ENCODE peak calls at places on chromosomes 3 and 15, in six cellular contexts. A, J, D, O, I and S are unnamed samples.

GRCh38 chr15:90002428-90002844 is 1.3 kb downstream of the ZNF710 start:
- DNase-seq in J (peak), A (no peak), I (no peak), D (peak), O (no peak), S (no peak)

GRCh38 chr15:88020806-88021205 is 235.7 kb downstream of the NTRK3 start:
- DNase-seq in O (no peak), D (no peak), I (no peak), J (no peak), A (no peak), S (no peak)

GRCh38 chr3:13093687-13094086 is 20.5 kb upstream of the IQSEC1 start:
- DNase-seq in A (no peak), O (no peak), D (peak), J (no peak), I (no peak), S (no peak)

GRCh38 chr15:55289573-55290360 is at the start of gene RAB27A:
- DNase-seq in I (peak), A (peak), D (peak), J (peak), O (peak), S (peak)

GRCh38 chr3:32568953-32569352 is 1.7 kb downstream of the DYNC1LI1 start:
- DNase-seq in A (no peak), I (no peak), O (no peak), J (no peak), D (no peak), S (no peak)

GRCh38 chr15:75347222-75348033 is 589 bp downstream of the NEIL1 start:
- DNase-seq in A (peak), D (peak), I (peak), J (peak), O (peak), S (no peak)

GRCh38 chr3:112467584-112467983 is 31.7 kb downstream of the BTLA start:
- DNase-seq in D (no peak), J (no peak), O (no peak), I (no peak), A (no peak), S (no peak)

GRCh38 chr3:186783731-186784515 is 546 bp downstream of the EIF4A2 start:
- DNase-seq in O (peak), I (peak), D (peak), A (no peak), J (peak), S (peak)

GRCh38 chr3:124695369-124695768 is 34.9 kb upstream of the UMPS start:
- DNase-seq in O (no peak), I (no peak), J (no peak), A (no peak), D (no peak), S (no peak)

GRCh38 chr3:12139111-12139511 is 19.6 kb downstream of the TIMP4 start:
- DNase-seq in O (no peak), J (no peak), A (peak), D (peak), I (no peak), S (no peak)

GRCh38 chr3:18124501-18124900 is 300.6 kb downstream of the SATB1 start:
- DNase-seq in D (no peak), A (peak), O (no peak), J (no peak), I (no peak), S (no peak)

GRCh38 chr3:143973352-143974021 is 1.9 kb downstream of the DIPK2A start:
- DNase-seq in O (no peak), D (no peak), J (no peak), A (no peak), I (peak), S (no peak)

GRCh38 chr3:187827723-187828122 is 82.5 kb upstream of the BCL6 start:
- DNase-seq in I (no peak), D (no peak), J (no peak), A (no peak), O (no peak), S (no peak)

GRCh38 chr3:14949126-14949525 is 1.7 kb downstream of the NR2C2 start:
- DNase-seq in I (no peak), J (no peak), A (no peak), D (no peak), O (no peak), S (no peak)

GRCh38 chr15:48527517-48527916 is 118.0 kb downstream of the FBN1 start:
- DNase-seq in D (no peak), J (no peak), A (no peak), O (no peak), I (no peak), S (no peak)

GRCh38 chr3:189588818-189589569 is 42.2 kb upstream of the TP63 start:
- DNase-seq in I (peak), D (no peak), O (no peak), J (no peak), A (no peak), S (no peak)

GRCh38 chr3:47932431-47932830 is 83.8 kb downstream of the MAP4 start:
- DNase-seq in O (no peak), D (no peak), I (no peak), A (no peak), J (no peak), S (no peak)

GRCh38 chr3:29318251-29318650 is 37.4 kb downstream of the RBMS3 start:
- DNase-seq in O (no peak), A (no peak), J (no peak), D (no peak), I (no peak), S (no peak)
- H3K27ac ChIP-seq in O (no peak), A (no peak), J (no peak), D (no peak), I (no peak), S (no peak)

GRCh38 chr3:106640353-106640752 is 736.9 kb upstream of the CCDC54 start:
- DNase-seq in I (no peak), J (no peak), A (no peak), D (no peak), O (no peak), S (no peak)
- H3K27ac ChIP-seq in I (no peak), J (no peak), A (no peak), D (no peak), O (no peak), S (no peak)

GRCh38 chr3:127915937-127916480 is 977 bp downstream of the KBTBD12 start:
- DNase-seq in A (no peak), J (no peak), O (no peak), D (no peak), I (no peak), S (no peak)
- H3K27ac ChIP-seq in A (no peak), J (no peak), O (no peak), D (no peak), I (no peak), S (peak)

GRCh38 chr3:167870743-167871142 is 135.2 kb downstream of the SERPINI1 start:
- DNase-seq in O (no peak), J (no peak), I (no peak), A (no peak), D (no peak), S (no peak)
- H3K27ac ChIP-seq in O (no peak), J (no peak), I (no peak), A (no peak), D (no peak), S (no peak)

DNA sequence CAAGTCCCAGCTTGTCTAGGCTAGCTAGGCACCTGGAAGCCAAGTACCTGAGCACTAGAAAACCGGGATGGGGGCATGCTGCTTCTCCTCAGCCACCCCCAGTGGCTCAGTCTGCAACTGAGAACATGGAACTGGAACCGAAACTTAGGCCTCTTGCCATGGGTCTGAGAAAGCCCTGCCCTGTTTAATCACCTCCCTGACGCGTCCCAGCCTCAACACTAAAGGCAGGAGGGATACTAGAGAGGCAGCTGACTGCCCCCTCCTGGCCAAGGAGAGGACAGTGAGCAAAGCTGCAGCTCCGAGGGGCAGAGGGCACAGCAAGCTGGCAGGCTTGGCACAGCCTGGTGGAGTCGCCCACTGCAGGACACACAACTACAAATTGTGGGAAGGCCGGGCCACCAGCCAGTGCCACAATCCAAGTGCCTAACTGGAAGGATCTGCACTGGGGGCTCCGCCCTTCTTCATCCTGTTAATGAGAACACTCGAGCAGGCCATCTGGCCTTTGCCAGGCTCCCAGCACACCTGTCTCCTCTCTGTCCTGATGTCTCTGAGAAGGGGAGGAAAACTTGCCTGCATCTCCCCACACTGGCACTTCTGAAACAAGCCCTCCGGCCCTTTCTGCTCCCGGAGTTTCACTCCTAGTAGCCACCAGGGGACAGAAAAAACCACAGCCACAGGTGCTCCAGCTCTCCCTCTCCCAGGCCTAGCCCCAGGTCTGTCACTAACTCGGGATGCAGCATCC is 53.7 kb downstream of the BDH1 start:
- DNase-seq in D (peak), J (no peak), O (peak), A (no peak), I (peak), S (peak)
- H3K27ac ChIP-seq in D (no peak), J (no peak), O (no peak), A (no peak), I (peak), S (no peak)

GRCh38 chr3:8618950-8619349 is 25.6 kb downstream of the SSUH2 start:
- DNase-seq in A (no peak), I (no peak), D (no peak), O (no peak), J (no peak), S (no peak)
- H3K27ac ChIP-seq in A (no peak), I (no peak), D (no peak), O (no peak), J (no peak), S (no peak)

DNA sequence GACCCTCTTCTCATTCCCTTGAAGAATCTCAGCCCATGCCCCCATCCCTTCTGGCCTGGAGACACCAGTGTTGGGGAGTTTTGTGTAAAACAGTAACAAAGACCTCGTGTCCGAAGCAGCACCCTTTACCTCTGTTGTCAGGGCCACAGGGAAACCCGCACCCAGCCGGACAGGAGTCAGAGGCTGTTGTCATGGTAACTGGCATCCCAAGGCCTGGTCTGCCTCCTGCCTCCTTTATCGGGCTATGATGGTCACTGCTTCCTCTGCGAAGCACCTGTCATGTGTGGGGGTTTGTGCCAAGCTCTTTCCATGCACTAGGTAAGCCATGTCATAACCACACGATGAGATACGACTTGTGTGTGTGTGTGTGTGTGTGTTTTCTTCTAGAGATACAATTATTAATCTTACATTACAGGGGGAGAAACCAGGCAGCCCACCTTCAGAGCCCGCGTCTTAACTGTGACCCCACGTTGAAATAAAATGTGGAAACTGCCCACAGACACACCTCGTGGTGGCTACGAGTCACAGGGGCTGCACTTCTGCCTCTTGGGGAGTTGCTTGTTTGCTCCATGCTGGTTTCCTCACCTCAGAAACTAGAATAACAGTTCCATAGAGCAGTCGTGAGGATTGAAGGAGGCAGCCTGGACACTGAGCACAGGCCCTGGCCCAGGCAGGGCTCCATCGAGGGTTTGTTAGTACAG is 18.0 kb downstream of the ZDHHC19 start:
- DNase-seq in A (no peak), I (no peak), J (no peak), D (no peak), O (no peak), S (no peak)
- H3K27ac ChIP-seq in A (no peak), I (peak), J (peak), D (no peak), O (peak), S (peak)